ENCODE peak calls at places on chromosome 2, in four cellular contexts. X is iris pigment epithelial cell, L is DND-41, P is A549. J is an unnamed sample.

GRCh38 chr2:157460384-157460837 is 16.5 kb upstream of the CYTIP start:
- DNase-seq in L (no peak), P (peak; percentile 73), X (no peak), J (peak; percentile 32)

GRCh38 chr2:3127279-3127690 is 250.3 kb downstream of the EIPR1 start:
- DNase-seq in L (no peak), X (no peak), P (no peak), J (peak; percentile 3)

GRCh38 chr2:61536086-61536722 is 2.0 kb downstream of the XPO1 start:
- DNase-seq in L (no peak), P (peak; percentile 30), X (peak; percentile 31), J (peak; percentile 25)

GRCh38 chr2:209942936-209943605 is 59.4 kb upstream of the RPE start:
- DNase-seq in P (no peak), L (no peak), X (no peak), J (no peak)

GRCh38 chr2:45134726-45135125 is 125.5 kb upstream of the SIX2 start:
- DNase-seq in X (peak; percentile 48), P (peak; percentile 11), L (peak; percentile 10), J (no peak)

GRCh38 chr2:231370749-231371429 is 24.6 kb upstream of the B3GNT7 start:
- DNase-seq in L (no peak), P (no peak), X (no peak), J (no peak)

GRCh38 chr2:177530513-177531039 is 138.0 kb downstream of the AGPS start:
- DNase-seq in P (no peak), X (no peak), L (no peak), J (no peak)

GRCh38 chr2:27093430-27094352 is 7.1 kb downstream of the KHK start:
- DNase-seq in X (no peak), P (no peak), L (no peak), J (no peak)

GRCh38 chr2:236408090-236408489 is 143.9 kb upstream of the ASB18 start:
- DNase-seq in X (no peak), L (no peak), P (no peak), J (no peak)